ENCODE peak calls at places on chromosomes 13 and 19, in eight cellular contexts. M, C, J, B, T, Y, O and N are unnamed samples.
A peak's percentile ranks its signal among the peaks of the same experiment; 100 is the strongest.

GRCh38 chr19:48351341-48351752 is 12.4 kb downstream of the TMEM143 start:
- DNase-seq in C (no peak), J (peak; percentile 77), O (no peak), Y (peak; percentile 79), M (peak; percentile 52), T (peak; percentile 85), B (peak; percentile 70), N (peak; percentile 30)

GRCh38 chr13:109781384-109782065 is 4.9 kb downstream of the IRS2 start:
- DNase-seq in O (no peak), B (peak; percentile 50), M (no peak), C (no peak), J (no peak), Y (no peak), T (no peak), N (no peak)

GRCh38 chr19:2274937-2275535 is 6.9 kb downstream of the PEAK3 start:
- DNase-seq in C (peak; percentile 29), B (peak; percentile 78), J (peak; percentile 86), M (no peak), Y (peak; percentile 50), O (no peak), T (no peak), N (peak; percentile 84)

GRCh38 chr19:48321622-48322591 is 3.4 kb upstream of the EMP3 start:
- DNase-seq in J (peak; percentile 97), M (peak; percentile 99), Y (peak; percentile 100), C (peak; percentile 92), T (peak; percentile 97), O (peak; percentile 95), B (peak; percentile 99), N (peak; percentile 97)

GRCh38 chr13:35917942-35918645 is 213.1 kb downstream of the DCLK1 start:
- DNase-seq in M (no peak), C (no peak), B (no peak), T (no peak), O (no peak), J (no peak), Y (no peak), N (no peak)

GRCh38 chr13:33775339-33776108 is 42.4 kb upstream of the RFC3 start:
- DNase-seq in Y (no peak), J (no peak), B (no peak), C (no peak), T (no peak), O (no peak), M (no peak), N (no peak)

GRCh38 chr13:92377396-92377795 is 849.2 kb upstream of the GPC6 start:
- DNase-seq in M (no peak), Y (no peak), J (no peak), T (no peak), O (no peak), B (no peak), C (no peak), N (no peak)

GRCh38 chr19:17519967-17520366 is 8.5 kb downstream of the PGLS start:
- DNase-seq in J (no peak), T (no peak), C (no peak), M (no peak), B (no peak), Y (no peak), O (no peak), N (no peak)

GRCh38 chr19:35712910-35713845 is 4.6 kb upstream of the KMT2B start:
- DNase-seq in J (no peak), M (peak; percentile 45), T (peak; percentile 73), O (no peak), Y (no peak), C (no peak), B (no peak), N (no peak)

GRCh38 chr19:17196610-17197009 is 18.5 kb upstream of the USE1 start:
- DNase-seq in Y (no peak), J (no peak), C (no peak), M (no peak), T (no peak), B (no peak), O (no peak), N (no peak)

GRCh38 chr19:38877781-38878574 is at the start of gene RINL:
- DNase-seq in Y (peak; percentile 73), C (peak; percentile 60), M (peak; percentile 37), O (no peak), T (peak; percentile 54), J (no peak), B (peak; percentile 100), N (no peak)

GRCh38 chr19:1401138-1401888 is at the start of gene GAMT:
- DNase-seq in C (peak; percentile 39), B (peak; percentile 67), T (peak; percentile 59), M (peak; percentile 43), O (no peak), J (peak; percentile 77), Y (peak; percentile 59), N (peak; percentile 77)

GRCh38 chr13:111640476-111640875 is 320.0 kb downstream of the TEX29 start:
- DNase-seq in O (no peak), B (no peak), M (no peak), C (no peak), J (no peak), T (no peak), Y (no peak), N (no peak)

GRCh38 chr19:1151917-1152601 is 22.0 kb downstream of the SBNO2 start:
- DNase-seq in T (no peak), O (no peak), J (peak; percentile 82), C (no peak), M (no peak), Y (no peak), B (no peak), N (no peak)

GRCh38 chr13:46171223-46171622 is 10.8 kb downstream of the LCP1 start:
- DNase-seq in B (no peak), Y (no peak), C (no peak), T (no peak), O (no peak), M (no peak), J (no peak), N (no peak)